ENCODE peak calls at places on chromosomes 7 and 10, in ten cellular contexts. One of them, this sample, is unnamed.

GRCh38 chr7:152344253-152344652 is 91.5 kb downstream of the KMT2C start:
- DNase-seq in IMR-90: peak; percentile 54
- DNase-seq in neural progenitor cell: no peak
- DNase-seq in mammary epithelial cell: peak; percentile 18
- DNase-seq in Peyer's patch: no peak
- DNase-seq in ovary: no peak
- DNase-seq in body of pancreas: no peak
- DNase-seq in CD8-positive, alpha-beta T cell: no peak
- DNase-seq in keratinocyte: no peak
- DNase-seq in A673: no peak
- DNase-seq in this sample: no peak

GRCh38 chr7:73706122-73707044 is 13.1 kb downstream of the STX1A start:
- DNase-seq in IMR-90: peak; percentile 52
- DNase-seq in neural progenitor cell: no peak
- DNase-seq in mammary epithelial cell: no peak
- DNase-seq in Peyer's patch: no peak
- DNase-seq in ovary: no peak
- DNase-seq in body of pancreas: no peak
- DNase-seq in CD8-positive, alpha-beta T cell: no peak
- DNase-seq in keratinocyte: no peak
- DNase-seq in A673: no peak
- DNase-seq in this sample: peak; percentile 57

GRCh38 chr7:65250697-65251395 is 122.8 kb upstream of the ZNF92 start:
- DNase-seq in IMR-90: no peak
- DNase-seq in neural progenitor cell: no peak
- DNase-seq in mammary epithelial cell: no peak
- DNase-seq in Peyer's patch: no peak
- DNase-seq in ovary: no peak
- DNase-seq in body of pancreas: no peak
- DNase-seq in CD8-positive, alpha-beta T cell: no peak
- DNase-seq in keratinocyte: no peak
- DNase-seq in A673: no peak
- DNase-seq in this sample: no peak

GRCh38 chr10:112361951-112362770 is 11.8 kb upstream of the ACSL5 start:
- DNase-seq in IMR-90: peak; percentile 37
- DNase-seq in neural progenitor cell: no peak
- DNase-seq in mammary epithelial cell: peak; percentile 8
- DNase-seq in Peyer's patch: peak; percentile 68
- DNase-seq in ovary: no peak
- DNase-seq in body of pancreas: peak; percentile 23
- DNase-seq in CD8-positive, alpha-beta T cell: no peak
- DNase-seq in keratinocyte: no peak
- DNase-seq in A673: peak; percentile 38
- DNase-seq in this sample: peak; percentile 58

GRCh38 chr10:43940898-43941777 is 292.5 kb upstream of the ZNF32 start:
- DNase-seq in IMR-90: no peak
- DNase-seq in neural progenitor cell: no peak
- DNase-seq in mammary epithelial cell: no peak
- DNase-seq in Peyer's patch: no peak
- DNase-seq in ovary: no peak
- DNase-seq in body of pancreas: peak; percentile 20
- DNase-seq in CD8-positive, alpha-beta T cell: no peak
- DNase-seq in keratinocyte: no peak
- DNase-seq in A673: no peak
- DNase-seq in this sample: peak; percentile 7

GRCh38 chr7:150327308-150327707 is 4.0 kb upstream of the ACTR3C start:
- DNase-seq in IMR-90: no peak
- DNase-seq in neural progenitor cell: no peak
- DNase-seq in mammary epithelial cell: no peak
- DNase-seq in Peyer's patch: no peak
- DNase-seq in ovary: no peak
- DNase-seq in body of pancreas: no peak
- DNase-seq in CD8-positive, alpha-beta T cell: no peak
- DNase-seq in keratinocyte: no peak
- DNase-seq in A673: no peak
- DNase-seq in this sample: no peak

GRCh38 chr7:129401228-129401967 is 32.8 kb upstream of the STRIP2 start:
- DNase-seq in IMR-90: no peak
- DNase-seq in neural progenitor cell: no peak
- DNase-seq in mammary epithelial cell: peak; percentile 7
- DNase-seq in Peyer's patch: no peak
- DNase-seq in ovary: no peak
- DNase-seq in body of pancreas: no peak
- DNase-seq in CD8-positive, alpha-beta T cell: no peak
- DNase-seq in keratinocyte: no peak
- DNase-seq in A673: peak; percentile 65
- DNase-seq in this sample: no peak

GRCh38 chr7:32761451-32762320 is 129.9 kb downstream of the KBTBD2 start:
- DNase-seq in IMR-90: no peak
- DNase-seq in neural progenitor cell: peak; percentile 26
- DNase-seq in mammary epithelial cell: no peak
- DNase-seq in Peyer's patch: no peak
- DNase-seq in ovary: no peak
- DNase-seq in body of pancreas: no peak
- DNase-seq in CD8-positive, alpha-beta T cell: no peak
- DNase-seq in keratinocyte: no peak
- DNase-seq in A673: no peak
- DNase-seq in this sample: peak; percentile 62

GRCh38 chr10:84140036-84140379 is 699 bp downstream of the GHITM start:
- DNase-seq in IMR-90: peak; percentile 31
- DNase-seq in neural progenitor cell: peak; percentile 15
- DNase-seq in mammary epithelial cell: no peak
- DNase-seq in Peyer's patch: no peak
- DNase-seq in ovary: no peak
- DNase-seq in body of pancreas: peak; percentile 15
- DNase-seq in CD8-positive, alpha-beta T cell: no peak
- DNase-seq in keratinocyte: no peak
- DNase-seq in A673: no peak
- DNase-seq in this sample: no peak

GRCh38 chr10:84138478-84139125 is 707 bp upstream of the GHITM start:
- DNase-seq in IMR-90: peak; percentile 22
- DNase-seq in neural progenitor cell: no peak
- DNase-seq in mammary epithelial cell: no peak
- DNase-seq in Peyer's patch: peak; percentile 71
- DNase-seq in ovary: peak; percentile 36
- DNase-seq in body of pancreas: peak; percentile 7
- DNase-seq in CD8-positive, alpha-beta T cell: peak; percentile 53
- DNase-seq in keratinocyte: no peak
- DNase-seq in A673: no peak
- DNase-seq in this sample: peak; percentile 37

GRCh38 chr10:84135836-84136235 is 3.5 kb upstream of the GHITM start:
- DNase-seq in IMR-90: no peak
- DNase-seq in neural progenitor cell: no peak
- DNase-seq in mammary epithelial cell: no peak
- DNase-seq in Peyer's patch: no peak
- DNase-seq in ovary: no peak
- DNase-seq in body of pancreas: no peak
- DNase-seq in CD8-positive, alpha-beta T cell: no peak
- DNase-seq in keratinocyte: no peak
- DNase-seq in A673: no peak
- DNase-seq in this sample: no peak

DNA sequence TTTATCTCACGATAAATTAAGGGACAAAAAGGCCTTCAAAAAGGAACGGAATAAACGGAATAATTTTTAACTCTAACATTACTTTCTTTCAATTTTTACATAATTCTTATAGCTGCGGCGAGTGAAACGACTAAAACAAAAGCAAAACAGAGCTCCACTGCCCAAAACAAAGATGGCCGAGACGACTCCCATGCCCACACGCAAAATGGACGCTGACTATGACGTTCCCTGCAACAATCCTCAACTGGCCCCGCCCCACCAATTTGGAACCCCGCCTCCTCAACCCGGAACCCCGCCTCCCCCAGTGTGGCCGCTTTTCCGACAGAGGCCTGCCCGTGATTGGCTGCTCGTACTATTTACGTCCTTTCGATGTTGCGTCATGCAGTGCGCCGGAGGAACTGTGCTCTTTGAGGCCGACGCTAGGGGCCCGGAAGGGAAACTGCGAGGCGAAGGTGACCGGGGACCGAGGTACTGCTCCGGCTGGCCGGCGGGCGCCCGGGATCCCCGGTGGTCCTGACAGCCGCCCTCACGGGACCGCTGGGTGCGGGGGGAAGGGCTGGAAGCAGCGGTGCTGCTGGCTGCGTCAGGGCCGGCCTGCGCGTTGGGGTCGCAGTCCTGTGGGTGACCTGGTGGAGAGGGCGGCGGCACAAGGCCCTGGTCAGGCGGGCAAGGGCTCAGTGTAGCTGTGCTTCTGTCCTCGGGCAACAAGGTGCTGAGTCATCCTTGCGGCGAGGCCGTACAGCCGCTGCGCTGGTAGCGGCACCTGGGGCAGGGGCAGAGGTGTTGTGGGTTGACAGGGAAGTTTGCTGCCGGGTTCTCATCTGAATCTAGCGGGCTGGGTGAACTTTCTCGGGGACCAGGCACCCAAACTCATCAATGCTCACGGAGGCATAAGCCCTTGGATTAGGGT is at the start of gene GHITM:
- DNase-seq in IMR-90: peak; percentile 98
- DNase-seq in neural progenitor cell: peak; percentile 98
- DNase-seq in mammary epithelial cell: peak; percentile 97
- DNase-seq in Peyer's patch: peak; percentile 100
- DNase-seq in ovary: peak; percentile 100
- DNase-seq in body of pancreas: peak; percentile 99
- DNase-seq in CD8-positive, alpha-beta T cell: peak; percentile 98
- DNase-seq in keratinocyte: peak; percentile 83
- DNase-seq in A673: peak; percentile 98
- DNase-seq in this sample: peak; percentile 99
- TF ChIP-seq CTCF in IMR-90: peak; percentile 43
- TF ChIP-seq CTCF in neural progenitor cell: peak; percentile 48
- TF ChIP-seq CTCF in mammary epithelial cell: peak; percentile 51
- TF ChIP-seq CTCF in Peyer's patch: peak; percentile 40
- TF ChIP-seq CTCF in ovary: peak; percentile 28
- TF ChIP-seq CTCF in body of pancreas: peak; percentile 66
- TF ChIP-seq CTCF in CD8-positive, alpha-beta T cell: peak; percentile 33
- TF ChIP-seq CTCF in keratinocyte: peak; percentile 46
- TF ChIP-seq CTCF in A673: peak; percentile 43
- TF ChIP-seq CTCF in this sample: peak; percentile 47

DNA sequence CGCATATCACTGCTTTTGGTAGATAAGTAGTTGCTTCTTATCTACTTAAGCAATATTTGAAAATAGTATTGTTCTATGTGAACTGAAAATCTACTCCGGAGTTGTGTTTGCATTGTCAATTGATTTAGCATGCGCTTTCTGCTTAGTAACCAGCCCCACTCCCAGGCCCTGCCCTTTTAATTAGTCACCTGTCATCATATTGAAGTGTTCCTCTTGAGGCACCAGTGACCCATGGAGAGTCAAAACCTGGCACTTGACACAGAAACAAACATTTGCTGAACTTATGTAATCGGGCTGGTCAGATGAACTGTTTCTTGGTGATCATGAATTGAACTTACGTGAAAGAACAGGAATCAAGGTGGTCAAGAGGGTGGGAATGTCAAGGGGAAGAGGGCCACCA is 27.8 kb upstream of the CDHR3 start:
- DNase-seq in IMR-90: no peak
- DNase-seq in neural progenitor cell: no peak
- DNase-seq in mammary epithelial cell: no peak
- DNase-seq in Peyer's patch: no peak
- DNase-seq in ovary: no peak
- DNase-seq in body of pancreas: peak; percentile 50
- DNase-seq in CD8-positive, alpha-beta T cell: no peak
- DNase-seq in keratinocyte: no peak
- DNase-seq in A673: no peak
- DNase-seq in this sample: no peak
- H3K27ac ChIP-seq in IMR-90: no peak overlapping the region
- H3K27ac ChIP-seq in neural progenitor cell: no peak overlapping the region
- H3K27ac ChIP-seq in mammary epithelial cell: no peak overlapping the region
- H3K27ac ChIP-seq in Peyer's patch: no peak overlapping the region
- H3K27ac ChIP-seq in ovary: no peak overlapping the region
- H3K27ac ChIP-seq in body of pancreas: peak overlapping the region; percentile 45
- H3K27ac ChIP-seq in CD8-positive, alpha-beta T cell: no peak overlapping the region
- H3K27ac ChIP-seq in keratinocyte: no peak overlapping the region
- H3K27ac ChIP-seq in A673: no peak overlapping the region
- H3K27ac ChIP-seq in this sample: no peak overlapping the region

DNA sequence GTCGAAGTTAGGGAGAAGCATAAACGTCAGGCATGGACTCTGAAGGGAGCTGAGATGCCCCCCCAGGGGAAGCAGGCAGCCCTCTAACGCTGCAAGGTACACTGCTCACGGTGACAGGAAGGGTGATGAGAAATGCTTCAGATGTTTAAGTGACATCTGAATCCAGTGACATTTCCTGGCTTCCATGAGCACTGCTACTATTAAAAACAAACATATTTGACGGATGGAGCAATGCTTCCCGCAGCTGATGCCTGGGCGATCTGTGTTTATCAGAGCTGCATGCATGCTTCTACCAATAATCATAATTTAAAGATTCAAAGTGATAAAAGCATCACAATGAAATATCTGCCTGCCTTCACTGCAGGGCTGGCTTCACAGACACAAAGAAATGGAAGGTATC is 66.0 kb upstream of the AOAH start:
- DNase-seq in IMR-90: no peak
- DNase-seq in neural progenitor cell: no peak
- DNase-seq in mammary epithelial cell: no peak
- DNase-seq in Peyer's patch: no peak
- DNase-seq in ovary: no peak
- DNase-seq in body of pancreas: no peak
- DNase-seq in CD8-positive, alpha-beta T cell: peak; percentile 62
- DNase-seq in keratinocyte: no peak
- DNase-seq in A673: no peak
- DNase-seq in this sample: no peak
- H3K4me1 ChIP-seq in IMR-90: no peaks in the 10 kb centered on the region
- H3K4me1 ChIP-seq in neural progenitor cell: peaks cover 4% of the 10 kb centered on the region
- H3K4me1 ChIP-seq in mammary epithelial cell: peaks cover 29% of the 10 kb centered on the region
- H3K4me1 ChIP-seq in Peyer's patch: peaks cover 5% of the 10 kb centered on the region
- H3K4me1 ChIP-seq in ovary: no peaks in the 10 kb centered on the region
- H3K4me1 ChIP-seq in body of pancreas: peaks cover 14% of the 10 kb centered on the region
- H3K4me1 ChIP-seq in CD8-positive, alpha-beta T cell: peaks cover 62% of the 10 kb centered on the region
- H3K4me1 ChIP-seq in keratinocyte: peaks cover 32% of the 10 kb centered on the region
- H3K4me1 ChIP-seq in A673: no peaks in the 10 kb centered on the region
- H3K4me1 ChIP-seq in this sample: no peaks in the 10 kb centered on the region

GRCh38 chr7:101814996-101815825 is 2.2 kb upstream of the CUX1 start:
- DNase-seq in IMR-90: peak; percentile 21
- DNase-seq in neural progenitor cell: peak; percentile 56
- DNase-seq in mammary epithelial cell: peak; percentile 21
- DNase-seq in Peyer's patch: peak; percentile 72
- DNase-seq in ovary: peak; percentile 80
- DNase-seq in body of pancreas: peak; percentile 41
- DNase-seq in CD8-positive, alpha-beta T cell: peak; percentile 69
- DNase-seq in keratinocyte: no peak
- DNase-seq in A673: peak; percentile 61
- DNase-seq in this sample: peak; percentile 51

GRCh38 chr7:101815826-101816488 is 1.5 kb upstream of the CUX1 start:
- DNase-seq in IMR-90: peak; percentile 79
- DNase-seq in neural progenitor cell: peak; percentile 95
- DNase-seq in mammary epithelial cell: peak; percentile 75
- DNase-seq in Peyer's patch: peak; percentile 86
- DNase-seq in ovary: peak; percentile 79
- DNase-seq in body of pancreas: peak; percentile 83
- DNase-seq in CD8-positive, alpha-beta T cell: peak; percentile 73
- DNase-seq in keratinocyte: no peak
- DNase-seq in A673: peak; percentile 90
- DNase-seq in this sample: peak; percentile 84

GRCh38 chr7:101817930-101818698 is 688 bp downstream of the CUX1 start:
- DNase-seq in IMR-90: peak; percentile 47
- DNase-seq in neural progenitor cell: no peak
- DNase-seq in mammary epithelial cell: no peak
- DNase-seq in Peyer's patch: no peak
- DNase-seq in ovary: no peak
- DNase-seq in body of pancreas: no peak
- DNase-seq in CD8-positive, alpha-beta T cell: no peak
- DNase-seq in keratinocyte: no peak
- DNase-seq in A673: no peak
- DNase-seq in this sample: no peak

GRCh38 chr7:101817031-101817929 is at the start of gene CUX1:
- DNase-seq in IMR-90: no peak
- DNase-seq in neural progenitor cell: peak; percentile 32
- DNase-seq in mammary epithelial cell: no peak
- DNase-seq in Peyer's patch: peak; percentile 62
- DNase-seq in ovary: peak; percentile 60
- DNase-seq in body of pancreas: peak; percentile 46
- DNase-seq in CD8-positive, alpha-beta T cell: peak; percentile 26
- DNase-seq in keratinocyte: no peak
- DNase-seq in A673: peak; percentile 27
- DNase-seq in this sample: peak; percentile 76

GRCh38 chr7:101816499-101817030 is 861 bp upstream of the CUX1 start:
- DNase-seq in IMR-90: peak; percentile 37
- DNase-seq in neural progenitor cell: peak; percentile 86
- DNase-seq in mammary epithelial cell: peak; percentile 29
- DNase-seq in Peyer's patch: peak; percentile 72
- DNase-seq in ovary: peak; percentile 66
- DNase-seq in body of pancreas: peak; percentile 52
- DNase-seq in CD8-positive, alpha-beta T cell: no peak
- DNase-seq in keratinocyte: no peak
- DNase-seq in A673: peak; percentile 52
- DNase-seq in this sample: peak; percentile 79
- TF ChIP-seq CTCF in IMR-90: peak; percentile 34
- TF ChIP-seq CTCF in neural progenitor cell: no peak
- TF ChIP-seq CTCF in mammary epithelial cell: peak; percentile 32
- TF ChIP-seq CTCF in Peyer's patch: no peak
- TF ChIP-seq CTCF in ovary: no peak
- TF ChIP-seq CTCF in body of pancreas: peak; percentile 34
- TF ChIP-seq CTCF in CD8-positive, alpha-beta T cell: no peak
- TF ChIP-seq CTCF in keratinocyte: no peak
- TF ChIP-seq CTCF in A673: no peak
- TF ChIP-seq CTCF in this sample: no peak

This sample was measured in heart left ventricle.